ENCODE peak calls at places on chromosomes 4 and X, in ten cellular contexts. E is NCI-H2171; Y is hypothalamus; W is DND-41; S is mammary epithelial cell; N is iris pigment epithelial cell; R is NCI-H1092; A is tibial nerve; D is stimulated activated CD8-positive, alpha-beta memory T cell treated with anti-CD3 and anti-CD28 coated beads, Interleukin-4, amount 100 ng/mL, for 24 hours; Q is EH. L is an unnamed sample.

GRCh38 chr4:22410645-22411247 is 105.1 kb downstream of the ADGRA3 start:
- DNase-seq in E (no peak), Y (no peak), W (no peak), S (no peak), N (no peak), R (no peak), A (no peak), D (no peak), Q (peak; percentile 30), L (peak; percentile 36)

GRCh38 chr4:163415668-163416067 is 57.9 kb downstream of the TKTL2 start:
- DNase-seq in E (no peak), Y (no peak), W (no peak), S (no peak), N (no peak), R (no peak), A (no peak), D (no peak), Q (no peak), L (no peak)

GRCh38 chrX:11531226-11531625 is 134.5 kb downstream of the ARHGAP6 start:
- DNase-seq in E (no peak), Y (no peak), W (no peak), S (no peak), N (no peak), R (no peak), A (no peak), D (no peak), Q (peak; percentile 45), L (peak; percentile 55)

GRCh38 chr4:78267790-78268189 is 210.7 kb downstream of the FRAS1 start:
- DNase-seq in E (no peak), Y (no peak), W (no peak), S (no peak), N (no peak), R (no peak), A (no peak), D (no peak), Q (no peak), L (no peak)

GRCh38 chr4:113739197-113739596 is 22.3 kb downstream of the CAMK2D start:
- DNase-seq in E (no peak), Y (no peak), W (no peak), S (no peak), N (no peak), R (no peak), A (no peak), D (no peak), Q (no peak), L (no peak)

GRCh38 chr4:19227701-19228100 is 1024.0 kb upstream of the SLIT2 start:
- DNase-seq in E (no peak), Y (no peak), W (no peak), S (no peak), N (peak; percentile 38), R (no peak), A (no peak), D (no peak), Q (peak; percentile 54), L (no peak)

GRCh38 chr4:76028242-76028859 is 5.1 kb upstream of the CXCL10 start:
- DNase-seq in E (no peak), Y (no peak), W (no peak), S (peak; percentile 20), N (peak; percentile 16), R (peak; percentile 2), A (no peak), D (no peak), Q (no peak), L (peak; percentile 38)

GRCh38 chr4:116361782-116362181 is 723.6 kb downstream of the TRAM1L1 start:
- DNase-seq in E (peak; percentile 27), Y (no peak), W (no peak), S (peak; percentile 71), N (no peak), R (no peak), A (no peak), D (no peak), Q (no peak), L (peak; percentile 1)